ENCODE peak calls at places on chromosomes 4 and X, in ten cellular contexts. One of them, this sample, is unnamed.

GRCh38 chr4:183106839-183107238 is 7.8 kb downstream of the WWC2 start:
- DNase-seq in right atrium auricular region: no peak
- DNase-seq in aorta: no peak
- DNase-seq in NT2/D1: no peak
- DNase-seq in activated T-cell treated with anti-CD3 and anti-CD28 coated beads for 1 hour: no peak
- DNase-seq in cardiac fibroblast: no peak
- DNase-seq in posterior cingulate gyrus: no peak
- DNase-seq in amygdala: no peak
- DNase-seq in HL-60: no peak
- DNase-seq in islet precursor cell: no peak
- DNase-seq in this sample: no peak

GRCh38 chr4:25810815-25811690 is 51.7 kb downstream of the SEL1L3 start:
- DNase-seq in aorta: no peak
- DNase-seq in islet precursor cell: no peak
- DNase-seq in amygdala: no peak
- DNase-seq in right atrium auricular region: no peak
- DNase-seq in HL-60: no peak
- DNase-seq in activated T-cell treated with anti-CD3 and anti-CD28 coated beads for 1 hour: no peak
- DNase-seq in cardiac fibroblast: peak; percentile 60
- DNase-seq in NT2/D1: no peak
- DNase-seq in posterior cingulate gyrus: no peak
- DNase-seq in this sample: no peak

GRCh38 chr4:87799254-87799653 is at the start of gene IBSP:
- DNase-seq in right atrium auricular region: no peak
- DNase-seq in aorta: no peak
- DNase-seq in posterior cingulate gyrus: no peak
- DNase-seq in activated T-cell treated with anti-CD3 and anti-CD28 coated beads for 1 hour: no peak
- DNase-seq in NT2/D1: no peak
- DNase-seq in islet precursor cell: no peak
- DNase-seq in amygdala: no peak
- DNase-seq in HL-60: no peak
- DNase-seq in cardiac fibroblast: no peak
- DNase-seq in this sample: no peak

GRCh38 chrX:130758072-130758471 is 144.9 kb downstream of the ENOX2 start:
- DNase-seq in activated T-cell treated with anti-CD3 and anti-CD28 coated beads for 1 hour: no peak
- DNase-seq in islet precursor cell: no peak
- DNase-seq in amygdala: no peak
- DNase-seq in posterior cingulate gyrus: no peak
- DNase-seq in aorta: no peak
- DNase-seq in right atrium auricular region: no peak
- DNase-seq in NT2/D1: no peak
- DNase-seq in HL-60: peak; percentile 1
- DNase-seq in cardiac fibroblast: no peak
- DNase-seq in this sample: no peak

GRCh38 chr4:6228158-6229067 is 28.1 kb upstream of the JAKMIP1 start:
- DNase-seq in islet precursor cell: no peak
- DNase-seq in right atrium auricular region: no peak
- DNase-seq in activated T-cell treated with anti-CD3 and anti-CD28 coated beads for 1 hour: no peak
- DNase-seq in amygdala: no peak
- DNase-seq in aorta: peak; percentile 19
- DNase-seq in cardiac fibroblast: no peak
- DNase-seq in HL-60: no peak
- DNase-seq in NT2/D1: no peak
- DNase-seq in posterior cingulate gyrus: no peak
- DNase-seq in this sample: peak; percentile 44

GRCh38 chr4:3822230-3822947 is 56.2 kb downstream of the ADRA2C start:
- DNase-seq in cardiac fibroblast: peak; percentile 5
- DNase-seq in islet precursor cell: no peak
- DNase-seq in NT2/D1: no peak
- DNase-seq in right atrium auricular region: no peak
- DNase-seq in HL-60: no peak
- DNase-seq in amygdala: no peak
- DNase-seq in activated T-cell treated with anti-CD3 and anti-CD28 coated beads for 1 hour: no peak
- DNase-seq in posterior cingulate gyrus: no peak
- DNase-seq in aorta: no peak
- DNase-seq in this sample: no peak

GRCh38 chrX:10569946-10570345 is 50.4 kb downstream of the MID1 start:
- DNase-seq in right atrium auricular region: no peak
- DNase-seq in islet precursor cell: peak; percentile 64
- DNase-seq in NT2/D1: no peak
- DNase-seq in HL-60: no peak
- DNase-seq in aorta: no peak
- DNase-seq in activated T-cell treated with anti-CD3 and anti-CD28 coated beads for 1 hour: no peak
- DNase-seq in amygdala: no peak
- DNase-seq in posterior cingulate gyrus: no peak
- DNase-seq in cardiac fibroblast: no peak
- DNase-seq in this sample: no peak

GRCh38 chr4:66430856-66431255 is 760.6 kb upstream of the EPHA5 start:
- DNase-seq in HL-60: no peak
- DNase-seq in NT2/D1: peak; percentile 2
- DNase-seq in aorta: no peak
- DNase-seq in posterior cingulate gyrus: no peak
- DNase-seq in activated T-cell treated with anti-CD3 and anti-CD28 coated beads for 1 hour: no peak
- DNase-seq in amygdala: no peak
- DNase-seq in right atrium auricular region: no peak
- DNase-seq in islet precursor cell: peak; percentile 76
- DNase-seq in cardiac fibroblast: peak; percentile 71
- DNase-seq in this sample: no peak

GRCh38 chrX:78886550-78886949 is 58.6 kb upstream of the P2RY10 start:
- DNase-seq in cardiac fibroblast: peak; percentile 1
- DNase-seq in islet precursor cell: no peak
- DNase-seq in activated T-cell treated with anti-CD3 and anti-CD28 coated beads for 1 hour: no peak
- DNase-seq in right atrium auricular region: no peak
- DNase-seq in HL-60: peak; percentile 3
- DNase-seq in posterior cingulate gyrus: no peak
- DNase-seq in aorta: no peak
- DNase-seq in NT2/D1: no peak
- DNase-seq in amygdala: no peak
- DNase-seq in this sample: no peak

GRCh38 chr4:77595361-77595973 is 10.2 kb upstream of the CXCL13 start:
- DNase-seq in amygdala: no peak
- DNase-seq in aorta: no peak
- DNase-seq in NT2/D1: no peak
- DNase-seq in activated T-cell treated with anti-CD3 and anti-CD28 coated beads for 1 hour: no peak
- DNase-seq in islet precursor cell: no peak
- DNase-seq in right atrium auricular region: no peak
- DNase-seq in posterior cingulate gyrus: no peak
- DNase-seq in HL-60: no peak
- DNase-seq in cardiac fibroblast: no peak
- DNase-seq in this sample: no peak

GRCh38 chr4:71941001-71941400 is 90.8 kb upstream of the NPFFR2 start:
- DNase-seq in aorta: no peak
- DNase-seq in activated T-cell treated with anti-CD3 and anti-CD28 coated beads for 1 hour: no peak
- DNase-seq in NT2/D1: peak; percentile 42
- DNase-seq in HL-60: no peak
- DNase-seq in posterior cingulate gyrus: no peak
- DNase-seq in islet precursor cell: peak; percentile 55
- DNase-seq in amygdala: no peak
- DNase-seq in right atrium auricular region: no peak
- DNase-seq in cardiac fibroblast: peak; percentile 14
- DNase-seq in this sample: no peak

GRCh38 chr4:158666892-158667291 is 4.8 kb downstream of the C4orf46 start:
- DNase-seq in amygdala: no peak
- DNase-seq in posterior cingulate gyrus: no peak
- DNase-seq in HL-60: no peak
- DNase-seq in cardiac fibroblast: no peak
- DNase-seq in NT2/D1: no peak
- DNase-seq in activated T-cell treated with anti-CD3 and anti-CD28 coated beads for 1 hour: no peak
- DNase-seq in right atrium auricular region: no peak
- DNase-seq in islet precursor cell: no peak
- DNase-seq in aorta: no peak
- DNase-seq in this sample: no peak

GRCh38 chrX:25344191-25344936 is 328.6 kb upstream of the ARX start:
- DNase-seq in aorta: no peak
- DNase-seq in amygdala: no peak
- DNase-seq in posterior cingulate gyrus: peak; percentile 13
- DNase-seq in islet precursor cell: no peak
- DNase-seq in cardiac fibroblast: no peak
- DNase-seq in right atrium auricular region: no peak
- DNase-seq in NT2/D1: no peak
- DNase-seq in HL-60: no peak
- DNase-seq in activated T-cell treated with anti-CD3 and anti-CD28 coated beads for 1 hour: no peak
- DNase-seq in this sample: no peak

GRCh38 chr4:184896868-184897715 is 71.3 kb upstream of the ACSL1 start:
- DNase-seq in aorta: no peak
- DNase-seq in posterior cingulate gyrus: no peak
- DNase-seq in amygdala: no peak
- DNase-seq in HL-60: peak; percentile 61
- DNase-seq in cardiac fibroblast: peak; percentile 13
- DNase-seq in islet precursor cell: no peak
- DNase-seq in NT2/D1: no peak
- DNase-seq in activated T-cell treated with anti-CD3 and anti-CD28 coated beads for 1 hour: no peak
- DNase-seq in right atrium auricular region: no peak
- DNase-seq in this sample: no peak

GRCh38 chrX:70769659-70770232 is 138.8 kb downstream of the TEX11 start:
- DNase-seq in activated T-cell treated with anti-CD3 and anti-CD28 coated beads for 1 hour: no peak
- DNase-seq in aorta: no peak
- DNase-seq in islet precursor cell: no peak
- DNase-seq in cardiac fibroblast: peak; percentile 1
- DNase-seq in right atrium auricular region: no peak
- DNase-seq in amygdala: no peak
- DNase-seq in posterior cingulate gyrus: no peak
- DNase-seq in NT2/D1: no peak
- DNase-seq in HL-60: no peak
- DNase-seq in this sample: no peak

GRCh38 chrX:65871671-65872311 is 168.1 kb downstream of the VSIG4 start:
- DNase-seq in amygdala: no peak
- DNase-seq in right atrium auricular region: no peak
- DNase-seq in activated T-cell treated with anti-CD3 and anti-CD28 coated beads for 1 hour: no peak
- DNase-seq in aorta: no peak
- DNase-seq in posterior cingulate gyrus: no peak
- DNase-seq in HL-60: no peak
- DNase-seq in cardiac fibroblast: peak; percentile 1
- DNase-seq in islet precursor cell: peak; percentile 90
- DNase-seq in NT2/D1: peak; percentile 76
- DNase-seq in this sample: no peak

GRCh38 chrX:129759576-129760061 is 20.1 kb upstream of the SASH3 start:
- DNase-seq in HL-60: no peak
- DNase-seq in cardiac fibroblast: peak; percentile 86
- DNase-seq in activated T-cell treated with anti-CD3 and anti-CD28 coated beads for 1 hour: no peak
- DNase-seq in amygdala: peak; percentile 68
- DNase-seq in right atrium auricular region: no peak
- DNase-seq in islet precursor cell: no peak
- DNase-seq in aorta: no peak
- DNase-seq in NT2/D1: no peak
- DNase-seq in posterior cingulate gyrus: peak; percentile 17
- DNase-seq in this sample: no peak

GRCh38 chrX:110125435-110125834 is 122.5 kb downstream of the TMEM164 start:
- DNase-seq in cardiac fibroblast: peak; percentile 21
- DNase-seq in posterior cingulate gyrus: no peak
- DNase-seq in activated T-cell treated with anti-CD3 and anti-CD28 coated beads for 1 hour: no peak
- DNase-seq in right atrium auricular region: no peak
- DNase-seq in NT2/D1: peak; percentile 20
- DNase-seq in aorta: no peak
- DNase-seq in amygdala: peak; percentile 22
- DNase-seq in HL-60: no peak
- DNase-seq in islet precursor cell: no peak
- DNase-seq in this sample: no peak

GRCh38 chr4:184348311-184349233 is 125.8 kb downstream of the IRF2 start:
- DNase-seq in posterior cingulate gyrus: no peak
- DNase-seq in amygdala: no peak
- DNase-seq in right atrium auricular region: peak; percentile 80
- DNase-seq in HL-60: no peak
- DNase-seq in aorta: no peak
- DNase-seq in NT2/D1: no peak
- DNase-seq in cardiac fibroblast: peak; percentile 93
- DNase-seq in islet precursor cell: no peak
- DNase-seq in activated T-cell treated with anti-CD3 and anti-CD28 coated beads for 1 hour: no peak
- DNase-seq in this sample: no peak

GRCh38 chr4:135533053-135533452 is 1331.5 kb upstream of the PABPC4L start:
- DNase-seq in aorta: no peak
- DNase-seq in amygdala: no peak
- DNase-seq in posterior cingulate gyrus: no peak
- DNase-seq in right atrium auricular region: no peak
- DNase-seq in HL-60: no peak
- DNase-seq in islet precursor cell: no peak
- DNase-seq in cardiac fibroblast: no peak
- DNase-seq in activated T-cell treated with anti-CD3 and anti-CD28 coated beads for 1 hour: no peak
- DNase-seq in NT2/D1: no peak
- DNase-seq in this sample: no peak

GRCh38 chr4:80254114-80254513 is 12.3 kb upstream of the FGF5 start:
- DNase-seq in HL-60: no peak
- DNase-seq in right atrium auricular region: no peak
- DNase-seq in activated T-cell treated with anti-CD3 and anti-CD28 coated beads for 1 hour: no peak
- DNase-seq in posterior cingulate gyrus: no peak
- DNase-seq in aorta: no peak
- DNase-seq in cardiac fibroblast: no peak
- DNase-seq in NT2/D1: no peak
- DNase-seq in islet precursor cell: no peak
- DNase-seq in amygdala: no peak
- DNase-seq in this sample: no peak

GRCh38 chr4:97987019-97987648 is 156.1 kb downstream of the STPG2 start:
- DNase-seq in activated T-cell treated with anti-CD3 and anti-CD28 coated beads for 1 hour: no peak
- DNase-seq in posterior cingulate gyrus: no peak
- DNase-seq in right atrium auricular region: no peak
- DNase-seq in aorta: no peak
- DNase-seq in cardiac fibroblast: peak; percentile 49
- DNase-seq in islet precursor cell: no peak
- DNase-seq in amygdala: no peak
- DNase-seq in NT2/D1: peak; percentile 15
- DNase-seq in HL-60: no peak
- DNase-seq in this sample: no peak

GRCh38 chr4:142558851-142559250 is 287.2 kb downstream of the INPP4B start:
- DNase-seq in posterior cingulate gyrus: no peak
- DNase-seq in islet precursor cell: peak; percentile 82
- DNase-seq in amygdala: no peak
- DNase-seq in activated T-cell treated with anti-CD3 and anti-CD28 coated beads for 1 hour: no peak
- DNase-seq in NT2/D1: no peak
- DNase-seq in right atrium auricular region: no peak
- DNase-seq in HL-60: no peak
- DNase-seq in cardiac fibroblast: peak; percentile 51
- DNase-seq in aorta: no peak
- DNase-seq in this sample: no peak

GRCh38 chrX:19860571-19860970 is 26.8 kb downstream of the SH3KBP1 start:
- DNase-seq in amygdala: no peak
- DNase-seq in HL-60: no peak
- DNase-seq in posterior cingulate gyrus: no peak
- DNase-seq in activated T-cell treated with anti-CD3 and anti-CD28 coated beads for 1 hour: no peak
- DNase-seq in cardiac fibroblast: no peak
- DNase-seq in islet precursor cell: no peak
- DNase-seq in aorta: no peak
- DNase-seq in NT2/D1: no peak
- DNase-seq in right atrium auricular region: no peak
- DNase-seq in this sample: no peak

GRCh38 chrX:420496-421223 is 34.0 kb upstream of the PPP2R3B start:
- DNase-seq in aorta: no peak
- DNase-seq in amygdala: no peak
- DNase-seq in posterior cingulate gyrus: no peak
- DNase-seq in right atrium auricular region: no peak
- DNase-seq in HL-60: no peak
- DNase-seq in islet precursor cell: no peak
- DNase-seq in NT2/D1: no peak
- DNase-seq in cardiac fibroblast: no peak
- DNase-seq in activated T-cell treated with anti-CD3 and anti-CD28 coated beads for 1 hour: no peak
- DNase-seq in this sample: peak; percentile 56

GRCh38 chrX:36957425-36958328 is 50.5 kb upstream of the FAM47C start:
- DNase-seq in NT2/D1: peak; percentile 49
- DNase-seq in activated T-cell treated with anti-CD3 and anti-CD28 coated beads for 1 hour: no peak
- DNase-seq in amygdala: no peak
- DNase-seq in islet precursor cell: peak; percentile 86
- DNase-seq in HL-60: no peak
- DNase-seq in right atrium auricular region: no peak
- DNase-seq in cardiac fibroblast: no peak
- DNase-seq in aorta: peak; percentile 70
- DNase-seq in posterior cingulate gyrus: no peak
- DNase-seq in this sample: no peak

GRCh38 chrX:131068945-131069719 is 11.0 kb downstream of the ARHGAP36 start:
- DNase-seq in HL-60: no peak
- DNase-seq in right atrium auricular region: no peak
- DNase-seq in cardiac fibroblast: peak; percentile 3
- DNase-seq in posterior cingulate gyrus: peak; percentile 6
- DNase-seq in NT2/D1: no peak
- DNase-seq in islet precursor cell: peak; percentile 82
- DNase-seq in activated T-cell treated with anti-CD3 and anti-CD28 coated beads for 1 hour: no peak
- DNase-seq in aorta: no peak
- DNase-seq in amygdala: peak; percentile 14
- DNase-seq in this sample: no peak

GRCh38 chrX:153304988-153305736 is 16.4 kb downstream of the PNMA6F start:
- DNase-seq in activated T-cell treated with anti-CD3 and anti-CD28 coated beads for 1 hour: no peak
- DNase-seq in HL-60: no peak
- DNase-seq in NT2/D1: no peak
- DNase-seq in posterior cingulate gyrus: no peak
- DNase-seq in aorta: no peak
- DNase-seq in islet precursor cell: no peak
- DNase-seq in right atrium auricular region: no peak
- DNase-seq in amygdala: no peak
- DNase-seq in cardiac fibroblast: no peak
- DNase-seq in this sample: no peak